ENCODE peak calls at places on chromosomes 2 and 18, in ten cellular contexts. D is A549; J is stomach; T is T-helper 1 cell; Q is NAMALWA; U is endothelial cell; I is fibroblast of the aortic adventitia; M is stimulated activated CD8-positive, alpha-beta memory T cell treated with anti-CD3 and anti-CD28 coated beads, Interleukin-12 subunit alpha, Interleukin-12 subunit beta, amount 100 ng/mL, for 4 hours; W is SK-MEL-5; X is hippocampal formation. N is an unnamed sample.

GRCh38 chr18:63309422-63309821 is 10.1 kb downstream of the BCL2 start:
- DNase-seq in D (no peak), J (no peak), T (no peak), Q (no peak), U (no peak), I (no peak), M (no peak), W (no peak), X (no peak), N (no peak)

GRCh38 chr2:85754313-85755095 is 713 bp downstream of the ATOH8 start:
- DNase-seq in D (no peak), J (peak), T (peak), Q (no peak), U (peak), I (peak), M (no peak), W (no peak), X (no peak), N (no peak)

GRCh38 chr18:79855147-79855910 is 57.6 kb downstream of the KCNG2 start:
- DNase-seq in D (no peak), J (no peak), T (no peak), Q (peak), U (no peak), I (no peak), M (no peak), W (no peak), X (no peak), N (no peak)

GRCh38 chr2:226426292-226426736 is 373.3 kb downstream of the IRS1 start:
- DNase-seq in D (no peak), J (no peak), T (no peak), Q (no peak), U (no peak), I (peak), M (no peak), W (no peak), X (no peak), N (no peak)

GRCh38 chr18:79570266-79571201 is 109.1 kb upstream of the CTDP1 start:
- DNase-seq in D (no peak), J (no peak), T (no peak), Q (no peak), U (no peak), I (no peak), M (no peak), W (no peak), X (no peak), N (no peak)

GRCh38 chr18:34506198-34506597 is 203.9 kb upstream of the DTNA start:
- DNase-seq in D (no peak), J (no peak), T (no peak), Q (no peak), U (no peak), I (no peak), M (no peak), W (no peak), X (no peak), N (no peak)

GRCh38 chr2:65031341-65032015 is 24.7 kb upstream of the CEP68 start:
- DNase-seq in D (no peak), J (peak), T (peak), Q (peak), U (no peak), I (peak), M (no peak), W (peak), X (peak), N (no peak)

GRCh38 chr2:44071454-44072046 is 75.8 kb upstream of the LRPPRC start:
- DNase-seq in D (no peak), J (no peak), T (no peak), Q (no peak), U (no peak), I (no peak), M (no peak), W (no peak), X (no peak), N (no peak)

GRCh38 chr2:218290316-218291261 is 1.7 kb downstream of the TMBIM1 start:
- DNase-seq in D (no peak), J (no peak), T (peak), Q (peak), U (no peak), I (no peak), M (no peak), W (no peak), X (no peak), N (no peak)

GRCh38 chr18:33440384-33441043 is at the start of gene CCDC178:
- DNase-seq in D (peak), J (peak), T (no peak), Q (no peak), U (peak), I (peak), M (no peak), W (peak), X (no peak), N (no peak)

GRCh38 chr2:151771599-151772358 is 37.5 kb upstream of the NEB start:
- DNase-seq in D (no peak), J (no peak), T (no peak), Q (peak), U (no peak), I (peak), M (no peak), W (no peak), X (no peak), N (no peak)

GRCh38 chr2:105377871-105378270 is 21.0 kb downstream of the FHL2 start:
- DNase-seq in D (no peak), J (no peak), T (no peak), Q (no peak), U (no peak), I (no peak), M (no peak), W (peak), X (no peak), N (no peak)

GRCh38 chr18:13381907-13382682 is 163.5 kb downstream of the LDLRAD4 start:
- DNase-seq in D (no peak), J (peak), T (peak), Q (peak), U (peak), I (peak), M (no peak), W (no peak), X (peak), N (no peak)

GRCh38 chr2:197167608-197168287 is 142.8 kb downstream of the ANKRD44 start:
- DNase-seq in D (no peak), J (no peak), T (no peak), Q (no peak), U (no peak), I (no peak), M (no peak), W (no peak), X (no peak), N (no peak)

GRCh38 chr2:37829202-37829601 is 95.9 kb upstream of the RMDN2 start:
- DNase-seq in D (no peak), J (no peak), T (peak), Q (no peak), U (peak), I (peak), M (no peak), W (no peak), X (no peak), N (no peak)

GRCh38 chr18:36628435-36629094 is 200.2 kb downstream of the TPGS2 start:
- DNase-seq in D (no peak), J (no peak), T (no peak), Q (no peak), U (no peak), I (peak), M (no peak), W (peak), X (no peak), N (no peak)

GRCh38 chr2:241030333-241030680 is 31.9 kb downstream of the SNED1 start:
- DNase-seq in D (no peak), J (no peak), T (no peak), Q (no peak), U (no peak), I (no peak), M (no peak), W (no peak), X (no peak), N (no peak)

GRCh38 chr2:95272299-95272751 is 1.9 kb upstream of the PROM2 start:
- DNase-seq in D (no peak), J (peak), T (no peak), Q (no peak), U (no peak), I (no peak), M (no peak), W (no peak), X (no peak), N (no peak)

GRCh38 chr2:220786216-220786615 is 785.9 kb downstream of the EPHA4 start:
- DNase-seq in D (no peak), J (no peak), T (no peak), Q (no peak), U (no peak), I (no peak), M (no peak), W (no peak), X (no peak), N (no peak)

GRCh38 chr2:38203455-38203810 is 127.5 kb upstream of the CYP1B1 start:
- DNase-seq in D (no peak), J (no peak), T (no peak), Q (no peak), U (no peak), I (no peak), M (no peak), W (no peak), X (no peak), N (no peak)

GRCh38 chr18:79792988-79793355 is 4.8 kb upstream of the KCNG2 start:
- DNase-seq in D (no peak), J (no peak), T (no peak), Q (peak), U (no peak), I (no peak), M (no peak), W (no peak), X (no peak), N (no peak)

GRCh38 chr2:185219981-185220380 is 518.6 kb upstream of the FSIP2 start:
- DNase-seq in D (no peak), J (no peak), T (no peak), Q (no peak), U (no peak), I (no peak), M (no peak), W (no peak), X (no peak), N (no peak)

GRCh38 chr2:191693151-191693550 is 15.2 kb downstream of the NABP1 start:
- DNase-seq in D (no peak), J (no peak), T (no peak), Q (no peak), U (no peak), I (peak), M (no peak), W (no peak), X (no peak), N (no peak)

GRCh38 chr2:69216535-69217332 is 170.3 kb downstream of the GFPT1 start:
- DNase-seq in D (no peak), J (no peak), T (no peak), Q (no peak), U (no peak), I (peak), M (no peak), W (peak), X (no peak), N (no peak)

GRCh38 chr2:9740382-9741040 is 102.8 kb upstream of the TAF1B start:
- DNase-seq in D (no peak), J (no peak), T (no peak), Q (no peak), U (no peak), I (no peak), M (no peak), W (no peak), X (no peak), N (no peak)

GRCh38 chr2:74816540-74817331 is 17.2 kb upstream of the HK2 start:
- DNase-seq in D (no peak), J (no peak), T (no peak), Q (no peak), U (no peak), I (no peak), M (no peak), W (no peak), X (no peak), N (no peak)

GRCh38 chr2:152298754-152299153 is 36.2 kb upstream of the FMNL2 start:
- DNase-seq in D (no peak), J (no peak), T (no peak), Q (no peak), U (no peak), I (peak), M (no peak), W (no peak), X (no peak), N (no peak)

GRCh38 chr2:85753525-85754312 is at the start of gene ATOH8:
- DNase-seq in D (no peak), J (peak), T (peak), Q (peak), U (peak), I (peak), M (no peak), W (no peak), X (peak), N (no peak)

GRCh38 chr18:77320960-77321559 is 71.4 kb downstream of the GALR1 start:
- DNase-seq in D (no peak), J (no peak), T (no peak), Q (no peak), U (no peak), I (no peak), M (no peak), W (peak), X (no peak), N (no peak)

GRCh38 chr2:39515273-39515896 is 78.3 kb upstream of the MAP4K3 start:
- DNase-seq in D (no peak), J (no peak), T (no peak), Q (no peak), U (no peak), I (no peak), M (no peak), W (no peak), X (no peak), N (no peak)

GRCh38 chr2:191023235-191023679 is 9.3 kb upstream of the STAT1 start:
- DNase-seq in D (no peak), J (no peak), T (peak), Q (no peak), U (no peak), I (no peak), M (no peak), W (no peak), X (no peak), N (no peak)

GRCh38 chr18:37452697-37453385 is 112.8 kb downstream of the CELF4 start:
- DNase-seq in D (no peak), J (no peak), T (no peak), Q (no peak), U (no peak), I (peak), M (no peak), W (no peak), X (no peak), N (no peak)

GRCh38 chr18:72727038-72727690 is 140.6 kb downstream of the NETO1 start:
- DNase-seq in D (no peak), J (no peak), T (no peak), Q (no peak), U (no peak), I (no peak), M (no peak), W (no peak), X (no peak), N (no peak)

GRCh38 chr2:181312515-181312927 is 144.7 kb upstream of the ITGA4 start:
- DNase-seq in D (no peak), J (no peak), T (peak), Q (peak), U (no peak), I (no peak), M (no peak), W (no peak), X (no peak), N (no peak)

GRCh38 chr2:24411488-24412146 is 51.3 kb upstream of the ITSN2 start:
- DNase-seq in D (no peak), J (no peak), T (no peak), Q (no peak), U (no peak), I (no peak), M (no peak), W (no peak), X (no peak), N (no peak)

GRCh38 chr2:152098798-152099654 is at the start of gene CACNB4:
- DNase-seq in D (peak), J (peak), T (no peak), Q (no peak), U (peak), I (peak), M (no peak), W (peak), X (no peak), N (no peak)

GRCh38 chr2:232139171-232139594 is 177.7 kb downstream of the DIS3L2 start:
- DNase-seq in D (no peak), J (no peak), T (no peak), Q (peak), U (no peak), I (no peak), M (no peak), W (no peak), X (no peak), N (no peak)

GRCh38 chr18:36547544-36547943 is 250.0 kb downstream of the FHOD3 start:
- DNase-seq in D (no peak), J (no peak), T (no peak), Q (no peak), U (no peak), I (no peak), M (no peak), W (no peak), X (no peak), N (no peak)

GRCh38 chr2:156883828-156884615 is 373.5 kb upstream of the GALNT5 start:
- DNase-seq in D (peak), J (no peak), T (no peak), Q (no peak), U (no peak), I (peak), M (no peak), W (no peak), X (no peak), N (no peak)

GRCh38 chr18:7605705-7606104 is 38.6 kb downstream of the PTPRM start:
- DNase-seq in D (no peak), J (no peak), T (no peak), Q (no peak), U (no peak), I (no peak), M (no peak), W (no peak), X (no peak), N (no peak)

N was measured in NCI-H2081 treated with DMSO at 0.1 percent for 48 hours.